ENCODE peak calls at places on chromosomes 2 and 18, in eight cellular contexts. G is NCI-H1105; I is dorsolateral prefrontal cortex; P is cardiac septum; X is stimulated activated CD4-positive, alpha-beta T cell treated with anti-CD3 and anti-CD28 coated beads, Interleukin-12 subunit alpha, Interleukin-12 subunit beta, amount 100 ng/mL, for 4 hours; Q is CD4-positive, alpha-beta T cell; F is AG09309; R is AG04450. U is an unnamed sample.

GRCh38 chr18:40612356-40612755 is 1342.7 kb upstream of the PIK3C3 start:
- DNase-seq in P (no peak), G (no peak), R (no peak), Q (no peak), X (no peak), F (no peak), I (peak; percentile 28), U (no peak)

GRCh38 chr2:66457545-66457944 is 22.6 kb downstream of the MEIS1 start:
- DNase-seq in G (no peak), X (no peak), P (no peak), F (no peak), R (no peak), Q (no peak), I (no peak), U (no peak)

GRCh38 chr2:61177727-61178549 is 15.9 kb downstream of the C2orf74 start:
- DNase-seq in P (no peak), F (no peak), I (no peak), Q (peak; percentile 34), R (no peak), X (peak; percentile 43), G (no peak), U (no peak)

GRCh38 chr18:74166397-74166796 is 18.1 kb downstream of the TIMM21 start:
- DNase-seq in F (no peak), Q (no peak), X (no peak), G (no peak), I (no peak), P (no peak), R (no peak), U (no peak)

GRCh38 chr2:235737396-235737795 is 243.6 kb downstream of the AGAP1 start:
- DNase-seq in X (no peak), G (no peak), P (no peak), F (no peak), Q (no peak), R (no peak), I (no peak), U (no peak)

GRCh38 chr2:17148298-17149228 is 369.7 kb downstream of the RAD51AP2 start:
- DNase-seq in Q (no peak), P (no peak), R (no peak), F (peak; percentile 5), X (no peak), G (no peak), I (no peak), U (no peak)

GRCh38 chr18:55323051-55323994 is 264.7 kb downstream of the TCF4 start:
- DNase-seq in Q (no peak), G (peak; percentile 48), P (no peak), F (no peak), I (no peak), R (no peak), X (no peak), U (no peak)

GRCh38 chr2:54960118-54960517 is 90.1 kb downstream of the RTN4 start:
- DNase-seq in F (no peak), X (no peak), I (no peak), R (no peak), G (no peak), P (no peak), Q (no peak), U (no peak)

GRCh38 chr2:69801745-69802144 is 27.7 kb upstream of the GMCL1 start:
- DNase-seq in I (no peak), G (no peak), X (no peak), P (no peak), R (no peak), Q (no peak), F (no peak), U (no peak)

GRCh38 chr2:163554864-163555263 is 180.9 kb downstream of the FIGN start:
- DNase-seq in Q (no peak), X (no peak), I (no peak), R (no peak), F (no peak), G (no peak), P (no peak), U (no peak)

GRCh38 chr2:60445684-60446184 is 107.7 kb downstream of the BCL11A start:
- DNase-seq in X (no peak), F (no peak), I (no peak), G (no peak), R (no peak), P (no peak), Q (no peak), U (no peak)

U was measured in NCI-H460.